ENCODE peak calls at places on chromosomes 5 and 9, in five cellular contexts. X is Right ventricle myocardium superior; M is HuH-7; P is activated naive CD4-positive, alpha-beta T cell; D is T-cell. O is an unnamed sample.

GRCh38 chr5:150918613-150919012 is 13.8 kb upstream of the ZNF300 start:
- DNase-seq in P (no peak), D (no peak), X (no peak), M (no peak), O (no peak)

GRCh38 chr5:129125819-129126218 is 31.3 kb downstream of the ISOC1 start:
- DNase-seq in M (no peak), D (no peak), X (no peak), P (no peak), O (no peak)

GRCh38 chr5:23448627-23449026 is 58.8 kb upstream of the PRDM9 start:
- DNase-seq in X (no peak), P (no peak), D (no peak), M (no peak), O (no peak)

GRCh38 chr5:79130781-79131180 is 19.2 kb downstream of the BHMT start:
- DNase-seq in M (no peak), P (no peak), X (no peak), D (no peak), O (no peak)

GRCh38 chr5:565782-566445 is 41.7 kb upstream of the SLC9A3 start:
- DNase-seq in M (no peak), P (no peak), D (no peak), X (no peak), O (no peak)

GRCh38 chr5:172113036-172113435 is 75.0 kb downstream of the STK10 start:
- DNase-seq in X (no peak), M (no peak), P (peak), D (peak), O (peak)

GRCh38 chr9:112166176-112167140 is 8.6 kb downstream of the SUSD1 start:
- DNase-seq in X (no peak), D (no peak), P (no peak), M (peak), O (no peak)

GRCh38 chr5:160354666-160355065 is 15.8 kb downstream of the C1QTNF2 start:
- DNase-seq in M (no peak), D (no peak), X (no peak), P (no peak), O (no peak)

GRCh38 chr9:73093740-73094379 is 57.8 kb upstream of the ANXA1 start:
- DNase-seq in M (no peak), D (no peak), X (no peak), P (no peak), O (no peak)

GRCh38 chr5:622359-622758 is 10.2 kb downstream of the CEP72 start:
- DNase-seq in M (no peak), D (no peak), P (no peak), X (no peak), O (no peak)

GRCh38 chr5:32531885-32532520 is 53.4 kb upstream of the SUB1 start:
- DNase-seq in D (peak), P (peak), X (no peak), M (peak), O (peak)

GRCh38 chr9:135524130-135524861 is 3.1 kb downstream of the LCN1 start:
- DNase-seq in D (no peak), X (no peak), M (no peak), P (no peak), O (no peak)

GRCh38 chr5:34648522-34649158 is 7.5 kb upstream of the RAI14 start:
- DNase-seq in X (no peak), P (no peak), M (no peak), D (no peak), O (no peak)

GRCh38 chr9:93112116-93112863 is 16.3 kb downstream of the CARD19 start:
- DNase-seq in M (no peak), X (peak), P (no peak), D (no peak), O (no peak)

GRCh38 chr9:132534832-132535231 is 47.6 kb upstream of the BARHL1 start:
- DNase-seq in D (no peak), M (no peak), X (no peak), P (no peak), O (no peak)

GRCh38 chr5:127280494-127281220 is 9.9 kb upstream of the MEGF10 start:
- DNase-seq in D (no peak), M (no peak), X (no peak), P (no peak), O (no peak)

GRCh38 chr5:174798411-174798930 is 74.1 kb downstream of the MSX2 start:
- DNase-seq in P (no peak), M (no peak), D (no peak), X (no peak), O (no peak)

O was measured in activated CD4-positive, alpha-beta T cell treated with anti-CD3 and anti-CD28 coated beads, Interleukin-2, amount 50 U/mL, for 1 hour.